ENCODE peak calls at places on chromosomes 3 and 15, in seven cellular contexts. E, Z, L, S, I, B and T are unnamed samples.
A peak's percentile ranks its signal among the peaks of the same experiment; 100 is the strongest.

GRCh38 chr15:49901867-49902775 is 216.9 kb downstream of the ATP8B4 start:
- DNase-seq in Z (peak; percentile 65), I (no peak), B (peak; percentile 32), L (no peak), E (no peak), S (no peak), T (no peak)

GRCh38 chr15:72890043-72890442 is 106.5 kb upstream of the ADPGK start:
- DNase-seq in E (no peak), B (no peak), L (no peak), I (no peak), Z (no peak), S (no peak), T (no peak)

GRCh38 chr15:73965730-73966103 is 26.4 kb downstream of the STOML1 start:
- DNase-seq in S (peak; percentile 76), L (no peak), B (peak; percentile 66), I (no peak), Z (peak; percentile 62), E (no peak), T (no peak)

GRCh38 chr3:82581350-82581749 is 819.9 kb upstream of the GBE1 start:
- DNase-seq in E (no peak), Z (no peak), I (no peak), L (no peak), S (no peak), B (no peak), T (no peak)

GRCh38 chr3:179082416-179082815 is 10.8 kb upstream of the ZMAT3 start:
- DNase-seq in E (no peak), S (no peak), Z (no peak), L (no peak), I (no peak), B (peak; percentile 63), T (no peak)

GRCh38 chr15:89836255-89837133 is 21.8 kb upstream of the ANPEP start:
- DNase-seq in Z (peak; percentile 94), B (peak; percentile 97), E (no peak), S (no peak), L (no peak), I (peak; percentile 80), T (peak; percentile 88)

GRCh38 chr3:49900491-49901153 is 3.1 kb downstream of the MST1R start:
- DNase-seq in Z (peak; percentile 54), L (no peak), E (no peak), S (no peak), I (peak; percentile 27), B (peak; percentile 47), T (no peak)

GRCh38 chr3:143644370-143645089 is 203.7 kb downstream of the SLC9A9 start:
- DNase-seq in S (peak; percentile 77), B (peak; percentile 73), Z (peak; percentile 88), I (peak; percentile 56), L (peak; percentile 51), E (no peak), T (peak; percentile 76)

GRCh38 chr3:101095703-101096102 is 102.5 kb upstream of the ABI3BP start:
- DNase-seq in E (no peak), Z (peak; percentile 12), I (no peak), L (no peak), S (no peak), B (peak; percentile 20), T (no peak)

GRCh38 chr15:66496951-66497501 is 536 bp downstream of the SNAPC5 start:
- DNase-seq in E (no peak), L (no peak), Z (no peak), S (no peak), I (no peak), B (no peak), T (no peak)

GRCh38 chr15:65416845-65417416 is 5.8 kb downstream of the IGDCC4 start:
- DNase-seq in B (peak; percentile 52), S (no peak), L (no peak), I (no peak), E (peak; percentile 83), Z (peak; percentile 65), T (peak; percentile 53)

GRCh38 chr15:70526221-70526973 is 237.0 kb downstream of the UACA start:
- DNase-seq in S (peak; percentile 47), Z (peak; percentile 72), I (no peak), L (peak; percentile 85), E (no peak), B (peak; percentile 69), T (peak; percentile 76)

GRCh38 chr3:13890377-13891016 is 10.6 kb upstream of the WNT7A start:
- DNase-seq in S (no peak), E (no peak), I (no peak), L (no peak), B (no peak), Z (no peak), T (no peak)

DNA sequence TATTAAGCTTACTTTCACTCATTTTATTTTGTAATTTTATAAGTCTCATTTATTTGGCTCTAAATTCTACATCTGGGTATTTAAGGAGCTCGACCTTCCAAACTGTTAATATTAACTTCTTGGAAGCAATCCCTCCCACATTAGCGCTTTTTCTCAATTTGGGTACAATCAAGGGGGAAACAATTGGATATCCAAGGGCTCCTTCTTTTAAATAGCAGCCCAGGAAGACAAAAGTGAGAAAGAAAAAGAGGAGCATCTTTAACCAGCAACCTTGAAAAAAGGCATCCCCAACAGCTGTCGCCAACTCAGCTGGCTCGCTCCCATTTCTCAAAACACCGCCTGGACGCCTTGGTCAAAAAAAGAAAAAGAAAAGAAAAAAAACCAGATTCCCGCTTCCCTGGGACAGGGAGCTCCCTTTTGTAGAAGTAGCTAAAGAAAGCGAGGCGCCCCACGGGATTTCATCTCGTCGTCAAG is 864 bp downstream of the C3orf70 start:
- DNase-seq in L (no peak), B (no peak), E (no peak), I (no peak), S (no peak), Z (no peak), T (no peak)
- H3K4me3 ChIP-seq in L (no peak overlapping the region), B (peak overlapping the region; percentile 66), E (peak overlapping the region; percentile 57), I (no peak overlapping the region), S (peak overlapping the region; percentile 58), Z (peak overlapping the region; percentile 54), T (peak overlapping the region; percentile 58)

DNA sequence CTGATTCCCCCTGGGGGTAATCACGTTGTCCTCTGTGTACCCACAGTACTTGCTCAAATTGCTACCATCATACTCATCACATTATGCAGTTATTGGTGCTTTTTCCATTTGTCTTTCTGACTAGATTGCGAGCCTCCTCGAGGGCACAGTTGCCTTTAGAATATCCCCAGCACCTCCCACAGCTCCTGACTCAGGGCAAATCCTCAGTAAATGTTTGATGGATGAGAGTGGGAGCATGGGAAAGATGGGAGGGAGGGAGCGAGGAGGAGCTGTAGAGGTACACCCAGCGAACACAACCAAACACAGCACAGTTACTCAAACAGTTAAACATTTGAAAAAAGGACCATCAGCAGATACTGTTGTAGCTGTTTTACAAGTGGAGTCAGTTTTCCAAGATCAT is 27.9 kb downstream of the SIDT1 start:
- DNase-seq in S (no peak), Z (no peak), E (no peak), B (no peak), I (no peak), L (no peak), T (no peak)
- H3K4me3 ChIP-seq in S (no peak overlapping the region), Z (no peak overlapping the region), E (no peak overlapping the region), B (no peak overlapping the region), I (no peak overlapping the region), L (no peak overlapping the region), T (no peak overlapping the region)

GRCh38 chr15:62068787-62069170 is 2.0 kb downstream of the C2CD4A start:
- DNase-seq in E (no peak), S (no peak), L (no peak), I (no peak), Z (peak; percentile 4), B (peak; percentile 10), T (no peak)
- H3K4me3 ChIP-seq in E (no peak overlapping the region), S (peak overlapping the region; percentile 51), L (peak overlapping the region; percentile 22), I (peak overlapping the region; percentile 48), Z (peak overlapping the region; percentile 12), B (peak overlapping the region; percentile 36), T (peak overlapping the region; percentile 40)

GRCh38 chr15:28944286-28944685 is 58.5 kb downstream of the APBA2 start:
- DNase-seq in I (no peak), E (no peak), S (no peak), L (no peak), Z (no peak), B (no peak), T (no peak)

GRCh38 chr15:28943146-28943545 is 57.4 kb downstream of the APBA2 start:
- DNase-seq in E (no peak), I (no peak), L (no peak), S (no peak), B (no peak), Z (no peak), T (no peak)

GRCh38 chr15:28942521-28943035 is 56.8 kb downstream of the APBA2 start:
- DNase-seq in I (no peak), L (no peak), E (no peak), B (no peak), Z (no peak), S (no peak), T (no peak)

GRCh38 chr15:28943611-28944230 is 57.9 kb downstream of the APBA2 start:
- DNase-seq in I (no peak), B (no peak), Z (no peak), E (no peak), S (no peak), L (no peak), T (no peak)

GRCh38 chr15:28942046-28942445 is 56.3 kb downstream of the APBA2 start:
- DNase-seq in B (no peak), L (no peak), S (no peak), Z (no peak), E (no peak), I (no peak), T (no peak)
- H3K4me3 ChIP-seq in B (no peak overlapping the region), L (no peak overlapping the region), S (no peak overlapping the region), Z (no peak overlapping the region), E (no peak overlapping the region), I (no peak overlapping the region), T (no peak overlapping the region)

DNA sequence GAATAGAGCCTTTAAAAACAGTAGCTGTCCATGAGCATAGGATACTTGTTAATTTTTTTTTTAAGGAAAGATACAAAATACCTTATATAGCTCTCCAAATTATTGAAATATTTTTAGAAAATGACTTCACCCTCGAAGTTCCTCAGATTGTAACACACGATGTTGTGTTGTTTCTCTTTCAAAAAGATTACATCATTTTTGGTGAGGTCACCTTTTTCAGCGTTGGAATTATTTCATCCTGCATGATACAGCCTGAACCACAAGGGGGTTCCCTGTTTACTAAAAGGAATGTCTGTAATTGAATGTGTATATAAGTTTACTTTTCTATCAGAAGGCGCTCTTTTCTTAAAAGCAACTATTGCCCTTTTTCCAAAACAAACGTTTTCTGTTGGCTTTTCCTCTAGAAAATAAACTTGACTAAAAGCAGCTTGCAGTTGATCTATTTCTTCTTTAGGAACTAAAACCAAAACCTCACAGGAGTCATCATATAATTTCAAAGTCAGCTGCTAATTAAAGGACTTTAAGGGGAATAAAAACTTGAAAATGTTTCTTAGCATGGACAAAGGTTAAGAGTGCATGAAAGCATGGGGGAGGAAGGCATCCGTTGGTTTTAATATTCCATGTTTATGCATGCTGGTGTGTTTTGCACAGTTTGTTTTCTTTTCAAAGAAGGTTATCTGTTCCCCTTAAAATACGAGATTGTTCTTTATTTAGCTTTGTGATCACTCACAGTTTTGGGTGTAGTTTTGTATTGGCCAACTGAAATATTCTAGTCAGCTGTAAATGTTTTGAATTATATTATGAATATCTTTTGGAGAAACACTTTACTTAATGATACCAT is 29.4 kb downstream of the LYSMD4 start:
- DNase-seq in Z (peak; percentile 94), B (peak; percentile 90), L (peak; percentile 77), I (peak; percentile 87), E (no peak), S (peak; percentile 63), T (peak; percentile 70)
- H3K4me3 ChIP-seq in Z (no peak overlapping the region), B (no peak overlapping the region), L (no peak overlapping the region), I (no peak overlapping the region), E (no peak overlapping the region), S (no peak overlapping the region), T (no peak overlapping the region)

GRCh38 chr3:32500880-32501784 is 1.5 kb downstream of the CMTM6 start:
- DNase-seq in E (no peak), B (no peak), Z (no peak), L (no peak), S (peak; percentile 10), I (no peak), T (no peak)
- H3K4me3 ChIP-seq in E (no peak overlapping the region), B (peak overlapping the region; percentile 90), Z (peak overlapping the region; percentile 92), L (peak overlapping the region; percentile 78), S (peak overlapping the region; percentile 78), I (peak overlapping the region; percentile 95), T (peak overlapping the region; percentile 86)